ENCODE peak calls at places on chromosomes 12 and 14, in ten cellular contexts. K is CD4-positive, alpha-beta T cell; F is neural progenitor cell; Y is CD8-positive, alpha-beta T cell; Q is sigmoid colon; V is ascending aorta; J is HCT116; D is gastrocnemius medialis; N is endothelial cell of umbilical vein; B is heart right ventricle. X is an unnamed sample.

GRCh38 chr14:54564799-54565235 is 2.1 kb upstream of the SAMD4A start:
- DNase-seq in K (no peak), F (peak), Y (no peak), Q (peak), V (no peak), J (no peak), D (no peak), N (peak), B (no peak), X (peak)

GRCh38 chr14:89848165-89848564 is 106.4 kb downstream of the EFCAB11 start:
- DNase-seq in K (no peak), F (no peak), Y (no peak), Q (no peak), V (no peak), J (no peak), D (no peak), N (no peak), B (no peak), X (no peak)

GRCh38 chr14:20668969-20669368 is 15.4 kb upstream of the RNASE4 start:
- DNase-seq in K (no peak), F (no peak), Y (no peak), Q (no peak), V (no peak), J (no peak), D (no peak), N (no peak), B (no peak), X (peak)

GRCh38 chr12:561908-562593 is 101.2 kb downstream of the NINJ2 start:
- DNase-seq in K (no peak), F (no peak), Y (no peak), Q (peak), V (no peak), J (no peak), D (peak), N (no peak), B (no peak), X (no peak)

GRCh38 chr12:99611117-99611516 is 36.4 kb upstream of the GARIN6 start:
- DNase-seq in K (no peak), F (no peak), Y (no peak), Q (no peak), V (no peak), J (no peak), D (no peak), N (no peak), B (no peak), X (peak)

GRCh38 chr12:58026892-58027891 is 85.8 kb downstream of the ATP23 start:
- DNase-seq in K (no peak), F (no peak), Y (no peak), Q (no peak), V (no peak), J (no peak), D (no peak), N (no peak), B (no peak), X (no peak)

GRCh38 chr12:55729592-55730446 is 1.0 kb upstream of the CD63 start:
- DNase-seq in K (peak), F (peak), Y (peak), Q (peak), V (peak), J (peak), D (peak), N (peak), B (peak), X (peak)

GRCh38 chr12:88409257-88409656 is 171.0 kb downstream of the KITLG start:
- DNase-seq in K (no peak), F (no peak), Y (no peak), Q (no peak), V (no peak), J (no peak), D (no peak), N (no peak), B (no peak), X (no peak)

GRCh38 chr12:63978519-63978918 is 134.0 kb downstream of the SRGAP1 start:
- DNase-seq in K (no peak), F (no peak), Y (no peak), Q (no peak), V (no peak), J (peak), D (no peak), N (peak), B (no peak), X (peak)

GRCh38 chr12:50265770-50266524 is 17.4 kb downstream of the LIMA1 start:
- DNase-seq in K (no peak), F (no peak), Y (no peak), Q (no peak), V (no peak), J (no peak), D (no peak), N (no peak), B (no peak), X (peak)

DNA sequence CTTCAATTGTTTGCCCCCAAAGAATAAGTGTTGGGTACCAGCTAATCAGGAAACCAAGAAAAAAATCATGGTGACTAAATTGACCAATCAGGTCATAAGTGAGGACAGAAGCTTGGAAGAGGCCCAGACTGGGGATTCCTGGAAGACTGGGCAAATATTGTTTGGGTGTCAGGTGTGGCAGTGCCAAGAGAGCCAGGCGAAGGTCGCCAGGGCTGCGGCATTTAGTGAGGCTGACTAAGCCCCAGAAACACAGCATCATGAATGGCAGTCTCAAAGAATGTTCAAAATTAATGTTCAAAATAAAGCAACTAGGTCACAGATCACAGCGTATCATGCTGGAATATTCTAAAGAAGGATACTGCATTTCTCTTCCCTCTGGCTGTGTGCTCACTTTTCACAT is 85.2 kb upstream of the OVCH1 start:
- DNase-seq in K (no peak), F (no peak), Y (no peak), Q (no peak), V (no peak), J (no peak), D (no peak), N (no peak), B (no peak), X (no peak)
- H3K27ac ChIP-seq in K (no peak), F (no peak), Y (no peak), Q (peak), V (peak), J (no peak), D (peak), N (no peak), B (peak), X (no peak)

GRCh38 chr12:110284597-110284996 is 3.5 kb downstream of the ATP2A2 start:
- DNase-seq in K (no peak), F (no peak), Y (no peak), Q (no peak), V (no peak), J (no peak), D (no peak), N (no peak), B (no peak), X (no peak)

GRCh38 chr12:110287986-110288385 is 6.9 kb downstream of the ATP2A2 start:
- DNase-seq in K (no peak), F (no peak), Y (no peak), Q (no peak), V (no peak), J (no peak), D (no peak), N (no peak), B (no peak), X (peak)

GRCh38 chr12:110289021-110289710 is 8.1 kb downstream of the ATP2A2 start:
- DNase-seq in K (no peak), F (no peak), Y (no peak), Q (no peak), V (no peak), J (no peak), D (no peak), N (no peak), B (no peak), X (no peak)

DNA sequence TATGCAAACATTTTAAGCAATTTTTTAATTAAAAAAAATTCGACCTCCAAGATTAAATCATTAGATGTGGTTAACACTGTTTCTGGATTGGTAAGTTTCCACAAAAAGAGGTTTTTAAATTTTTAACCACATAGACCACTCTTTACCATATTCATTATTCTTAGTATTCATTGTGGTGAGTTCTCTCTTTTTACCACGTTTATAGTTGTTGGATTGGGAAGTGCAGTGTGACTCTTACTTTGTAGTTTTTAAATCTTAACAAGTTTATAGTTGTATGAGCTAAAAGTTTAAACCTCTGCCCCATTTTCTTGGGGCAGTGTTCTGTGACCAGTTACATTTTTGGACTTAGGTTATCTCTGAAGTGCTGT is 8.6 kb downstream of the ATP2A2 start:
- DNase-seq in K (no peak), F (no peak), Y (no peak), Q (no peak), V (no peak), J (no peak), D (no peak), N (no peak), B (no peak), X (no peak)
- TF ChIP-seq CTCF in K (no peak), F (no peak), Y (no peak), Q (no peak), V (no peak), J (no peak), D (no peak), N (no peak), B (no peak), X (no peak)

GRCh38 chr14:68460541-68460940 is 332.3 kb downstream of the ZFP36L1 start:
- DNase-seq in K (no peak), F (no peak), Y (no peak), Q (no peak), V (peak), J (no peak), D (peak), N (peak), B (no peak), X (no peak)
- H3K27ac ChIP-seq in K (no peak), F (no peak), Y (no peak), Q (peak), V (peak), J (peak), D (peak), N (peak), B (peak), X (no peak)

DNA sequence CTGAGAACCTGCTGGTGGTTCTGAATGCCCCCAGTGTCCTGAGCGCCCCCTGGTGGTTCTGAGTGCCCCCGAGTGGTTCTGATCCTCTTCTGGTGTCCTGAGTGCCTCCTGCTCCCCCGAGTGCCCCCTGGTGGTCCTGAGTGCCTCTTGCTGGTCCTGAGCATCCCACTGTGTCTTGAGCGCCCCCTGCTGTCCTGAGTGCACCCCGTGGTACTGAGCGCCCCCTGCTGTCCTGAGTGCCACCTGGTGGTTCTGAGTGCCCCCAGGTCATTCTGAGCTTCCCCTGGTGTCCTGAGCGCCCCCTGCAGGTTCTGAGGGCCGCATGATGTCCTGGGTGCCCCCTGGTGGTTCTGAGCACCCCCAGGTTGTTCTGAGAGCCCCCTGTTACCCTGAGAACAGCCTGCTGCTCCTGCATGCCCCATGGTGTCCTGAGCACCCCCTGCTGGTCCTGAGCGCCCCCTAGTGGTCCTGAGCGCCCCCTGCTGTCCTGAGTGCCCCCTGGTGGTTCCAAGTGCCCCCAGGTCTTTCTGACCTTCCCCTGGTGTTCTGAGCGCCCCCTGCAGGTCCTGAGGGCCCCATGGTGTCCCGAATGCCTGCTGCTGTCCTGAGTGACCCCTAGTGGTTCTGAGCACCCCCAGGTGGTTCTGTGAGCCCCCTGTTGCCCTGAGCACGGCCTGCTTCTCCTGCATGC is 1165.4 kb downstream of the TMEM121 start:
- DNase-seq in K (peak), F (no peak), Y (peak), Q (no peak), V (no peak), J (no peak), D (no peak), N (no peak), B (peak), X (no peak)
- TF ChIP-seq CTCF in K (peak), F (no peak), Y (peak), Q (no peak), V (no peak), J (peak), D (no peak), N (peak), B (peak), X (peak)

GRCh38 chr12:94594443-94594825 is 55.9 kb downstream of the TMCC3 start:
- DNase-seq in K (no peak), F (no peak), Y (no peak), Q (no peak), V (no peak), J (no peak), D (no peak), N (peak), B (no peak), X (no peak)
- H3K27ac ChIP-seq in K (no peak), F (no peak), Y (no peak), Q (peak), V (no peak), J (no peak), D (peak), N (peak), B (peak), X (no peak)

GRCh38 chr12:85155791-85156190 is 119.6 kb downstream of the LRRIQ1 start:
- DNase-seq in K (no peak), F (peak), Y (no peak), Q (no peak), V (no peak), J (peak), D (no peak), N (peak), B (no peak), X (no peak)
- TF ChIP-seq CTCF in K (no peak), F (peak), Y (no peak), Q (no peak), V (no peak), J (peak), D (no peak), N (peak), B (no peak), X (peak)